ENCODE peak calls at places on chromosomes 7 and 10, in four cellular contexts. P, U, I and O are unnamed samples.

GRCh38 chr10:14653271-14654161 is 121.2 kb downstream of the FAM107B start:
- DNase-seq in P (no peak), U (peak), I (peak), O (peak)

GRCh38 chr7:116173051-116174028 is 37.0 kb upstream of the TES start:
- DNase-seq in P (no peak), U (peak), I (peak), O (no peak)

GRCh38 chr7:90579181-90579688 is 16.9 kb upstream of the CDK14 start:
- DNase-seq in P (no peak), U (peak), I (peak), O (no peak)

GRCh38 chr7:5094641-5095040 is 49.0 kb downstream of the RBAK start:
- DNase-seq in P (no peak), U (no peak), I (no peak), O (no peak)

GRCh38 chr10:44913312-44914079 is 2.4 kb downstream of the TMEM72 start:
- DNase-seq in P (no peak), U (peak), I (no peak), O (no peak)

GRCh38 chr10:117804470-117805011 is 242.2 kb downstream of the RAB11FIP2 start:
- DNase-seq in P (no peak), U (no peak), I (no peak), O (no peak)

GRCh38 chr10:102463983-102464382 is 12.6 kb upstream of the C10orf95 start:
- DNase-seq in P (no peak), U (no peak), I (no peak), O (no peak)

GRCh38 chr7:107506683-107507339 is 37.0 kb downstream of the GPR22 start:
- DNase-seq in P (no peak), U (peak), I (peak), O (peak)

GRCh38 chr10:65024886-65025285 is 1503.7 kb downstream of the REEP3 start:
- DNase-seq in P (no peak), U (no peak), I (no peak), O (no peak)

DNA sequence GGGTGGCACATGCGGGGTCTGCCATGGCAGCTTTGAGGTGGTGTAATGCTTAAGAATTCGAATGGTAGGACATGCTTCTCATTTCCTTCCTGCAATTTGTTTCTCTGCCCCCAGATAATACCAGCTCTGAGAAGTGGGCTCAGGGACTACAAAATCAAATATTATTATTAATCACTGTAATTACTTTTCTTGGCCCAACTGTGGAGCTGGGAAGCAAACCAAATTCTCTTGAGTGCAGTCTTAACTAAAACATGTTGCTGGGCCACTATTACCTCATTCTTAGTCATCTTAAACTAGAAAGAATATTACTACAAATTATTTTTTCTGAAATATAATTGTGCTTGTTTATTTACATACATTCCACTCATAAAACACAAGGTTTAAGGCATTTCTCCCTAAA is 566.7 kb upstream of the NRP1 start:
- DNase-seq in P (no peak), U (no peak), I (peak), O (peak)
- H3K27ac ChIP-seq in P (peak), U (no peak), I (peak), O (peak)

GRCh38 chr7:48088559-48089414 is at the start of gene UPP1:
- DNase-seq in P (peak), U (peak), I (peak), O (peak)

GRCh38 chr7:48085942-48086341 is 3.1 kb upstream of the UPP1 start:
- DNase-seq in P (no peak), U (no peak), I (no peak), O (no peak)

GRCh38 chr7:48085433-48085791 is 3.7 kb upstream of the UPP1 start:
- DNase-seq in P (no peak), U (no peak), I (no peak), O (no peak)

GRCh38 chr7:48089415-48089975 is 430 bp downstream of the UPP1 start:
- DNase-seq in P (peak), U (peak), I (no peak), O (no peak)

DNA sequence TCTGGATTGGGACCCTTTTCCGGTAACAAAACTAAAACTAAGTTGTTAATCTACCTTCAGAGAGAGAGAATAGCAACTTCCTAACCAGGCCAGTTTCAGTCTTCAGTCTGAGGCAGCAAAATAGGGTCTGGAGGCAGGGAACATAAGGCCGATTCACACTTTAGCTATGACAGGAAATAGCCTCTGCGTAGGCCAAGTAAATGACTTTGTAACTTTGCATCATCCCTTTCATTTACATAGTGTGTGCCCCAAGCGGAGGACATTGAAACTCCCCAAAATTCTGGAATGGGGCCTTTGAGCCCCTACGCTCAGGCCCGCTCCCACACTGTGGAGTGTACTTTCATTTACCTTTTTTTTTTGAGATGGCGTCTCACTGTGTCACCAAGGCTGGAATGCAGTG is 1.7 kb upstream of the UPP1 start:
- DNase-seq in P (no peak), U (no peak), I (peak), O (no peak)
- H3K4me3 ChIP-seq in P (no peak), U (no peak), I (no peak), O (no peak)

GRCh38 chr10:34475222-34475621 is 339.9 kb downstream of the PARD3 start:
- DNase-seq in P (no peak), U (no peak), I (no peak), O (no peak)

GRCh38 chr10:34474555-34474954 is 340.5 kb downstream of the PARD3 start:
- DNase-seq in P (no peak), U (no peak), I (no peak), O (no peak)

GRCh38 chr10:34474060-34474376 is 341.1 kb downstream of the PARD3 start:
- DNase-seq in P (no peak), U (peak), I (peak), O (no peak)

GRCh38 chr10:34470307-34470706 is 344.8 kb downstream of the PARD3 start:
- DNase-seq in P (no peak), U (no peak), I (no peak), O (no peak)

GRCh38 chr10:34473174-34474059 is 341.7 kb downstream of the PARD3 start:
- DNase-seq in P (no peak), U (no peak), I (peak), O (no peak)
- H3K27ac ChIP-seq in P (no peak), U (peak), I (peak), O (no peak)

GRCh38 chr7:105017263-105018051 is 3.5 kb downstream of the KMT2E start:
- DNase-seq in P (no peak), U (no peak), I (no peak), O (no peak)

GRCh38 chr7:105024734-105025133 is 10.7 kb downstream of the KMT2E start:
- DNase-seq in P (no peak), U (no peak), I (no peak), O (no peak)

GRCh38 chr7:105019269-105019668 is 5.3 kb downstream of the KMT2E start:
- DNase-seq in P (no peak), U (no peak), I (no peak), O (no peak)

GRCh38 chr7:105022458-105022857 is 8.5 kb downstream of the KMT2E start:
- DNase-seq in P (no peak), U (no peak), I (no peak), O (no peak)

DNA sequence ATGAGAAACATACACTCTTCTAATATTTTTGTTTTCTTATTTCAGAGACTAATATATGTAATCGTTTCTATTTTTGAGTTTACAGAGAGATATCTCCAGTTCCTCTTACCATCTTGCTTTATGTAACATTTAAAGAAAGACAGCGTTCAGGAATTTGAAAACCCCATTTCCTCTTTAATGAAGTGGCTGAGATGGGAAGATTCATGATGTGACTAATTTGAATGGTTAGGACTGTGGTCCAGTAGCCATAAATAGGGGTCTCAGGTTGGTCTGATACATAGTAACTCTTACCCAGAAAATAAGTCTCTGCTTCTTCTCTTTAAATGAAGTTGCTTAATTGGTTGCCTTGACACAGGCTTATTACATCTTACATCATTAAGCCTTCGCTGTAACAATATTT is 6.9 kb downstream of the KMT2E start:
- DNase-seq in P (no peak), U (no peak), I (no peak), O (no peak)
- H3K4me3 ChIP-seq in P (no peak), U (no peak), I (no peak), O (no peak)

DNA sequence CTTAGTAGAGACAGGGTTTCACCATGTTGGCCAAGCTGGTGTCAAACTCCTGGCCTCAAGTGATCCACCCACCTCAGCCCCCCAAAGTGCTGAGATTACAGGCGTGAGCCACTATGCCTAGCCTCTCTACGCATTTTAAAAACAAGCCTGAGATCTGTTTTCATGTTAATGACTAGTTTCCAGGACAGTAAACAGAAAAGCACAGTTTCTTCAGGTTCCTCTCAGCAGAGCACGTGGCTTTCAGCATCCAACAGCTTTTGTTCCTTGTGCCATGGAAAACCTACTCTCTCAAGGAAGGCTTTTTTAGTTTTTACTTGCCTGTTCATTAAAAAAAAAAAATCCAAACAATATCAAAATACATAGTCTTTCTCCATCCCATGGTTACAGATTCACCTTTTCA is 129.4 kb upstream of the NFE2L3 start:
- DNase-seq in P (no peak), U (no peak), I (no peak), O (no peak)
- H3K27ac ChIP-seq in P (no peak), U (no peak), I (no peak), O (no peak)

GRCh38 chr10:112956631-112957350 is 6.7 kb downstream of the TCF7L2 start:
- DNase-seq in P (peak), U (peak), I (no peak), O (no peak)

GRCh38 chr10:112953760-112954159 is 3.7 kb downstream of the TCF7L2 start:
- DNase-seq in P (no peak), U (peak), I (no peak), O (no peak)

GRCh38 chr10:112955736-112956421 is 5.8 kb downstream of the TCF7L2 start:
- DNase-seq in P (peak), U (peak), I (peak), O (no peak)

GRCh38 chr10:112953075-112953501 is 3.0 kb downstream of the TCF7L2 start:
- DNase-seq in P (peak), U (peak), I (no peak), O (peak)

GRCh38 chr10:112954974-112955735 is 5.1 kb downstream of the TCF7L2 start:
- DNase-seq in P (no peak), U (no peak), I (no peak), O (no peak)
- H3K4me3 ChIP-seq in P (peak), U (peak), I (peak), O (peak)